ENCODE peak calls at places on chromosomes 3 and 15, in four cellular contexts. M is AG08395, U is NCI-H2227 treated with DMSO at 0.1 percent for 48 hours, L is type B pancreatic cell. Q is an unnamed sample.

GRCh38 chr15:67827561-67828378 is 2.5 kb downstream of the SKOR1 start:
- DNase-seq in M (no peak), U (no peak), L (no peak), Q (no peak)

GRCh38 chr3:133258358-133258757 is 141.5 kb upstream of the BFSP2 start:
- DNase-seq in M (no peak), U (no peak), L (no peak), Q (no peak)

GRCh38 chr15:70186152-70186551 is 88.4 kb upstream of the TLE3 start:
- DNase-seq in M (no peak), U (no peak), L (no peak), Q (no peak)

GRCh38 chr3:9767418-9767817 is 2.3 kb downstream of the CAMK1 start:
- DNase-seq in M (no peak), U (no peak), L (no peak), Q (no peak)

GRCh38 chr3:150183619-150184425 is 213.1 kb upstream of the PFN2 start:
- DNase-seq in M (peak), U (peak), L (peak), Q (peak)

GRCh38 chr3:157078131-157078835 is 81.7 kb downstream of the CCNL1 start:
- DNase-seq in M (no peak), U (no peak), L (no peak), Q (no peak)

GRCh38 chr3:175729466-175729865 is 870.3 kb downstream of the NAALADL2 start:
- DNase-seq in M (no peak), U (no peak), L (no peak), Q (no peak)

GRCh38 chr3:189488241-189488767 is 142.9 kb upstream of the TP63 start:
- DNase-seq in M (peak), U (no peak), L (no peak), Q (no peak)

GRCh38 chr15:68207176-68207935 is 2.2 kb upstream of the CALML4 start:
- DNase-seq in M (no peak), U (no peak), L (peak), Q (no peak)

GRCh38 chr3:9916346-9916733 is 558 bp upstream of the IL17RC start:
- DNase-seq in M (peak), U (no peak), L (no peak), Q (no peak)

GRCh38 chr3:7070461-7070860 is 209.5 kb downstream of the GRM7 start:
- DNase-seq in M (no peak), U (no peak), L (no peak), Q (no peak)

GRCh38 chr3:15120986-15121385 is 22.0 kb upstream of the RBSN start:
- DNase-seq in M (no peak), U (no peak), L (no peak), Q (no peak)

GRCh38 chr3:52234516-52235447 is 4.2 kb downstream of the TWF2 start:
- DNase-seq in M (no peak), U (no peak), L (no peak), Q (no peak)

GRCh38 chr3:32304510-32304909 is 66.0 kb downstream of the CMTM8 start:
- DNase-seq in M (no peak), U (no peak), L (no peak), Q (no peak)

GRCh38 chr3:194165619-194166018 is 29.7 kb downstream of the HES1 start:
- DNase-seq in M (no peak), U (no peak), L (no peak), Q (no peak)

GRCh38 chr15:42578984-42579537 is 3.7 kb downstream of the STARD9 start:
- DNase-seq in M (no peak), U (no peak), L (no peak), Q (no peak)